ENCODE peak calls at places on chromosomes 12 and 14, in ten cellular contexts. H, J, T, Y, Z, I, W, C, X and F are unnamed samples.

GRCh38 chr14:82854851-82855250 is 1321.2 kb upstream of the SEL1L start:
- DNase-seq in H (no peak), J (no peak), T (no peak), Y (no peak), Z (no peak), I (no peak), W (no peak), C (no peak), X (no peak), F (no peak)

GRCh38 chr12:24728366-24728765 is 220.5 kb downstream of the BCAT1 start:
- DNase-seq in H (no peak), J (no peak), T (peak), Y (peak), Z (no peak), I (no peak), W (no peak), C (no peak), X (no peak), F (peak)

GRCh38 chr14:41606249-41607118 is at the start of gene LRFN5:
- DNase-seq in H (no peak), J (peak), T (peak), Y (peak), Z (no peak), I (no peak), W (no peak), C (peak), X (no peak), F (peak)

GRCh38 chr14:105854600-105855245 is 328.3 kb downstream of the TMEM121 start:
- DNase-seq in H (no peak), J (no peak), T (no peak), Y (no peak), Z (no peak), I (no peak), W (no peak), C (peak), X (no peak), F (no peak)

GRCh38 chr14:64910847-64911495 is 3.3 kb upstream of the CHURC1 start:
- DNase-seq in H (no peak), J (no peak), T (peak), Y (peak), Z (peak), I (no peak), W (no peak), C (no peak), X (peak), F (peak)

GRCh38 chr12:74328623-74329022 is 209.0 kb upstream of the ATXN7L3B start:
- DNase-seq in H (no peak), J (no peak), T (no peak), Y (no peak), Z (no peak), I (no peak), W (no peak), C (no peak), X (no peak), F (no peak)

GRCh38 chr12:49261726-49262125 is 3.2 kb upstream of the TUBA1C start:
- DNase-seq in H (no peak), J (no peak), T (no peak), Y (no peak), Z (no peak), I (no peak), W (no peak), C (no peak), X (no peak), F (no peak)

GRCh38 chr14:66563731-66564130 is 55.8 kb downstream of the GPHN start:
- DNase-seq in H (no peak), J (no peak), T (no peak), Y (no peak), Z (no peak), I (no peak), W (no peak), C (no peak), X (no peak), F (no peak)

GRCh38 chr12:2273751-2274150 is 221.0 kb downstream of the CACNA1C start:
- DNase-seq in H (no peak), J (no peak), T (no peak), Y (no peak), Z (no peak), I (no peak), W (no peak), C (no peak), X (no peak), F (no peak)

GRCh38 chr14:68403191-68403781 is 389.6 kb downstream of the ZFP36L1 start:
- DNase-seq in H (no peak), J (no peak), T (peak), Y (no peak), Z (no peak), I (no peak), W (no peak), C (no peak), X (no peak), F (no peak)

GRCh38 chr12:58388261-58388660 is 446.9 kb downstream of the ATP23 start:
- DNase-seq in H (no peak), J (no peak), T (peak), Y (no peak), Z (no peak), I (no peak), W (no peak), C (no peak), X (no peak), F (no peak)

GRCh38 chr14:87334997-87335675 is 657.8 kb downstream of the GALC start:
- DNase-seq in H (no peak), J (no peak), T (no peak), Y (no peak), Z (no peak), I (no peak), W (no peak), C (no peak), X (no peak), F (no peak)

GRCh38 chr14:104705340-104706047 is 16.1 kb downstream of the INF2 start:
- DNase-seq in H (no peak), J (no peak), T (no peak), Y (peak), Z (no peak), I (no peak), W (no peak), C (no peak), X (no peak), F (no peak)

GRCh38 chr12:103520686-103521215 is 25.0 kb upstream of the C12orf42 start:
- DNase-seq in H (no peak), J (no peak), T (no peak), Y (no peak), Z (no peak), I (no peak), W (no peak), C (no peak), X (no peak), F (no peak)

GRCh38 chr12:65004270-65004669 is 116.8 kb downstream of the WIF1 start:
- DNase-seq in H (no peak), J (no peak), T (no peak), Y (peak), Z (peak), I (no peak), W (no peak), C (no peak), X (peak), F (no peak)

GRCh38 chr12:52202361-52203078 is 10.7 kb upstream of the KRT80 start:
- DNase-seq in H (no peak), J (no peak), T (no peak), Y (peak), Z (no peak), I (no peak), W (no peak), C (no peak), X (no peak), F (peak)

GRCh38 chr12:65005716-65006115 is 115.4 kb downstream of the WIF1 start:
- DNase-seq in H (no peak), J (no peak), T (no peak), Y (no peak), Z (no peak), I (no peak), W (no peak), C (no peak), X (no peak), F (no peak)

GRCh38 chr12:108850854-108851573 is 6.4 kb downstream of the SSH1 start:
- DNase-seq in H (no peak), J (no peak), T (peak), Y (peak), Z (peak), I (no peak), W (no peak), C (no peak), X (no peak), F (peak)

GRCh38 chr12:104495786-104496185 is 39.0 kb downstream of the CHST11 start:
- DNase-seq in H (no peak), J (no peak), T (peak), Y (no peak), Z (no peak), I (no peak), W (no peak), C (no peak), X (no peak), F (no peak)

GRCh38 chr12:108777156-108777555 is 45.8 kb upstream of the CORO1C start:
- DNase-seq in H (no peak), J (no peak), T (no peak), Y (no peak), Z (no peak), I (no peak), W (no peak), C (no peak), X (no peak), F (no peak)

GRCh38 chr14:75274899-75275569 is 3.6 kb upstream of the FOS start:
- DNase-seq in H (peak), J (no peak), T (no peak), Y (no peak), Z (no peak), I (peak), W (peak), C (no peak), X (no peak), F (no peak)

GRCh38 chr14:89407856-89408255 is 9.2 kb downstream of the FOXN3 start:
- DNase-seq in H (no peak), J (no peak), T (no peak), Y (no peak), Z (no peak), I (no peak), W (no peak), C (no peak), X (no peak), F (peak)

GRCh38 chr12:124259168-124260066 is 35.5 kb upstream of the RFLNA start:
- DNase-seq in H (no peak), J (no peak), T (peak), Y (no peak), Z (no peak), I (no peak), W (no peak), C (no peak), X (no peak), F (peak)

GRCh38 chr12:71871116-71871515 is 31.6 kb downstream of the TBC1D15 start:
- DNase-seq in H (no peak), J (no peak), T (no peak), Y (no peak), Z (peak), I (no peak), W (no peak), C (no peak), X (peak), F (peak)

GRCh38 chr14:88166616-88167015 is 156.5 kb downstream of the KCNK10 start:
- DNase-seq in H (no peak), J (no peak), T (no peak), Y (peak), Z (no peak), I (no peak), W (no peak), C (no peak), X (peak), F (no peak)

GRCh38 chr12:54591001-54591591 is 2.6 kb upstream of the PPP1R1A start:
- DNase-seq in H (no peak), J (no peak), T (no peak), Y (peak), Z (no peak), I (no peak), W (no peak), C (no peak), X (no peak), F (no peak)

GRCh38 chr14:23438130-23438893 is 2.9 kb upstream of the MYH7 start:
- DNase-seq in H (no peak), J (no peak), T (no peak), Y (no peak), Z (no peak), I (no peak), W (no peak), C (no peak), X (no peak), F (no peak)

GRCh38 chr12:123384318-123384993 is 524 bp downstream of the KMT5A start:
- DNase-seq in H (no peak), J (peak), T (peak), Y (peak), Z (no peak), I (peak), W (no peak), C (no peak), X (no peak), F (no peak)

GRCh38 chr14:101562659-101563351 is 1.5 kb downstream of the DIO3 start:
- DNase-seq in H (no peak), J (no peak), T (no peak), Y (no peak), Z (no peak), I (no peak), W (no peak), C (no peak), X (no peak), F (no peak)

GRCh38 chr12:109728921-109729836 is 15.6 kb downstream of the FAM222A start:
- DNase-seq in H (no peak), J (no peak), T (no peak), Y (no peak), Z (no peak), I (no peak), W (peak), C (no peak), X (no peak), F (no peak)

GRCh38 chr14:31405599-31406251 is 14.6 kb downstream of the HEATR5A start:
- DNase-seq in H (no peak), J (no peak), T (no peak), Y (no peak), Z (no peak), I (no peak), W (no peak), C (no peak), X (no peak), F (no peak)

GRCh38 chr14:96582995-96583394 is 80.8 kb downstream of the PAPOLA start:
- DNase-seq in H (no peak), J (no peak), T (no peak), Y (no peak), Z (no peak), I (no peak), W (no peak), C (no peak), X (no peak), F (no peak)